ENCODE peak calls at places on chromosome 17, in four cellular contexts. I is K562, T is HepG2, Z is GM12878. F is an unnamed sample.

GRCh38 chr17:81741594-81742452 is 29.7 kb downstream of the SLC25A10 start:
- DNase-seq in I (peak; percentile 69), T (no peak), Z (no peak), F (no peak)

GRCh38 chr17:49035470-49036269 is 38.5 kb downstream of the IGF2BP1 start:
- DNase-seq in I (peak; percentile 64), T (no peak), Z (no peak), F (peak; percentile 42)

GRCh38 chr17:9120471-9120870 is 99.2 kb downstream of the NTN1 start:
- DNase-seq in I (peak; percentile 25), T (peak; percentile 8), Z (no peak), F (peak; percentile 50)

GRCh38 chr17:69030145-69030544 is 30.6 kb downstream of the ABCA9 start:
- DNase-seq in I (no peak), T (no peak), Z (no peak), F (no peak)

GRCh38 chr17:78652024-78652423 is 74.8 kb upstream of the DNAH17 start:
- DNase-seq in I (no peak), T (no peak), Z (no peak), F (no peak)

GRCh38 chr17:77323413-77324171 is 182.8 kb downstream of the SEC14L1 start:
- DNase-seq in I (peak; percentile 77), T (no peak), Z (no peak), F (peak; percentile 12)

GRCh38 chr17:77304051-77304745 is 163.4 kb downstream of the SEC14L1 start:
- DNase-seq in I (no peak), T (no peak), Z (no peak), F (no peak)

GRCh38 chr17:56540791-56541190 is 52.7 kb upstream of the NOG start:
- DNase-seq in I (no peak), T (no peak), Z (no peak), F (no peak)

GRCh38 chr17:7095642-7096041 is 15.6 kb upstream of the CLEC10A start:
- DNase-seq in I (no peak), T (no peak), Z (peak; percentile 54), F (no peak)

GRCh38 chr17:44926841-44927525 is 11.7 kb upstream of the GFAP start:
- DNase-seq in I (no peak), T (no peak), Z (no peak), F (no peak)

GRCh38 chr17:31621566-31621965 is 230.1 kb downstream of the RAB11FIP4 start:
- DNase-seq in I (no peak), T (no peak), Z (no peak), F (no peak)

GRCh38 chr17:16977932-16978331 is 6.0 kb upstream of the TNFRSF13B start:
- DNase-seq in I (no peak), T (no peak), Z (no peak), F (no peak)

GRCh38 chr17:52235416-52235960 is 77.0 kb upstream of the CA10 start:
- DNase-seq in I (no peak), T (no peak), Z (no peak), F (no peak)

GRCh38 chr17:40819528-40820125 is 2.8 kb downstream of the KRT10 start:
- DNase-seq in I (peak; percentile 15), T (peak; percentile 28), Z (no peak), F (peak; percentile 6)

GRCh38 chr17:28953444-28954118 is 2.3 kb upstream of the PHF12 start:
- DNase-seq in I (peak; percentile 50), T (peak; percentile 41), Z (no peak), F (peak; percentile 45)

GRCh38 chr17:79658811-79659207 is 48.0 kb upstream of the RBFOX3 start:
- DNase-seq in I (peak; percentile 38), T (peak; percentile 27), Z (no peak), F (peak; percentile 71)

GRCh38 chr17:48478224-48479013 is 48.4 kb upstream of the SKAP1 start:
- DNase-seq in I (peak; percentile 63), T (no peak), Z (peak; percentile 84), F (no peak)

GRCh38 chr17:77320046-77320445 is 179.3 kb downstream of the SEC14L1 start:
- DNase-seq in I (peak; percentile 42), T (no peak), Z (no peak), F (no peak)

GRCh38 chr17:35577826-35578194 is 561 bp downstream of the PEX12 start:
- DNase-seq in I (peak; percentile 22), T (no peak), Z (no peak), F (no peak)

GRCh38 chr17:73998246-73999220 is 204.9 kb upstream of the RPL38 start:
- DNase-seq in I (peak; percentile 84), T (peak; percentile 44), Z (no peak), F (peak; percentile 75)

GRCh38 chr17:17079761-17080160 is 37.5 kb downstream of the MPRIP start:
- DNase-seq in I (no peak), T (no peak), Z (no peak), F (no peak)

GRCh38 chr17:71055128-71055527 is 885.8 kb downstream of the KCNJ2 start:
- DNase-seq in I (no peak), T (no peak), Z (no peak), F (no peak)

GRCh38 chr17:6323626-6324356 is 111.1 kb downstream of the AIPL1 start:
- DNase-seq in I (peak; percentile 17), T (no peak), Z (no peak), F (no peak)

GRCh38 chr17:82553210-82553930 is 33.8 kb downstream of the FOXK2 start:
- DNase-seq in I (no peak), T (peak; percentile 79), Z (no peak), F (no peak)

GRCh38 chr17:48678141-48678971 is 44.0 kb downstream of the PRAC1 start:
- DNase-seq in I (peak; percentile 86), T (peak; percentile 48), Z (peak; percentile 9), F (peak; percentile 89)

GRCh38 chr17:48181653-48182052 is 74.1 kb downstream of the SNX11 start:
- DNase-seq in I (no peak), T (no peak), Z (no peak), F (peak; percentile 66)

GRCh38 chr17:9842057-9842758 is 16.5 kb downstream of the GLP2R start:
- DNase-seq in I (no peak), T (peak; percentile 13), Z (no peak), F (no peak)

GRCh38 chr17:51056813-51057510 is 63.7 kb downstream of the SPAG9 start:
- DNase-seq in I (peak; percentile 19), T (peak; percentile 68), Z (no peak), F (peak; percentile 34)

GRCh38 chr17:37490022-37490587 is 414 bp downstream of the DUSP14 start:
- DNase-seq in I (no peak), T (peak; percentile 52), Z (no peak), F (peak; percentile 34)

GRCh38 chr17:21286066-21286770 is 1.7 kb downstream of the MAP2K3 start:
- DNase-seq in I (no peak), T (peak; percentile 96), Z (no peak), F (peak; percentile 64)

GRCh38 chr17:50328926-50329325 is 17.0 kb upstream of the XYLT2 start:
- DNase-seq in I (no peak), T (no peak), Z (no peak), F (no peak)

GRCh38 chr17:57861000-57861736 is 11.3 kb upstream of the MRPS23 start:
- DNase-seq in I (peak; percentile 63), T (peak; percentile 94), Z (no peak), F (no peak)

DNA sequence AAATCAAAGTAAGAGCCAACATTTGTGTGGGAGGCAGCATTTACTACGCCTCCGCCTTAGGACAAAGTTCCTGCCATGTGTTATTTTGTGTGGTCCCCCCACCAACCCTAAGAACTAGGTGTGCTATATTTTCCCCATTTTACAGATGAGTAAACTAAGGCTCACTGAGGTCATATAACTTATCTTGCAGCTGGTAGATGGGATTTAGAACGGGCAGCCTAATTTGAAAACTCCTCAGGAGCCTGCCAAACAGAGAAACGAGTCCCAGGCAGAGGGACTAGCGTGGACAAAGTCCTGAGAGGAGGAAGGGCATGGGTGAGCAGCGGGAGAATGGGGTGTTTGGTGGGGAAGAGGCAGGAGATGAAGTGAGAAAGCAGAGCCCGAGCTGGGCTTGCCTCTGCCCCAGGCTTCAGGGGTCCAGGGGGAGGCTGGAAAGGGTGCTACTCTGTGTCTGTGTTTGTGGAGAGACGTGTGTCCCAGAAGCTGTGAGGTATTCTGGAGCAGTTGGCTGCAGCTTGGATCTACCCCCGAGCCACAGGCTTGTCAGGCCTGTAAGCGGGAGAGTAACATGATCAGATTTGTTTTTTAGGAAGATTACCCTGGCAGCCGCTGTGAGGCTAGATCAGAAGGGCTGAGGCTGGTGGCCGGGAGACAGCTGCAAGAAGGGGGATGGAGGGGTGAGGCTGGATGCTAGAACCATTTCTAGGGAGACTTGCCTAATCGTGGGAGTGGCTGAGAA is 5.0 kb downstream of the MLLT6 start:
- DNase-seq in I (no peak), T (no peak), Z (no peak), F (no peak)
- TF ChIP-seq SP1 in I (no peak), T (no peak), Z (no peak), F (no peak)

GRCh38 chr17:30236807-30237206 is 1.3 kb upstream of the SLC6A4 start:
- DNase-seq in I (no peak), T (peak; percentile 40), Z (no peak), F (no peak)
- TF ChIP-seq BHLHE40 in I (no peak), T (no peak), Z (no peak), F (no peak)

DNA sequence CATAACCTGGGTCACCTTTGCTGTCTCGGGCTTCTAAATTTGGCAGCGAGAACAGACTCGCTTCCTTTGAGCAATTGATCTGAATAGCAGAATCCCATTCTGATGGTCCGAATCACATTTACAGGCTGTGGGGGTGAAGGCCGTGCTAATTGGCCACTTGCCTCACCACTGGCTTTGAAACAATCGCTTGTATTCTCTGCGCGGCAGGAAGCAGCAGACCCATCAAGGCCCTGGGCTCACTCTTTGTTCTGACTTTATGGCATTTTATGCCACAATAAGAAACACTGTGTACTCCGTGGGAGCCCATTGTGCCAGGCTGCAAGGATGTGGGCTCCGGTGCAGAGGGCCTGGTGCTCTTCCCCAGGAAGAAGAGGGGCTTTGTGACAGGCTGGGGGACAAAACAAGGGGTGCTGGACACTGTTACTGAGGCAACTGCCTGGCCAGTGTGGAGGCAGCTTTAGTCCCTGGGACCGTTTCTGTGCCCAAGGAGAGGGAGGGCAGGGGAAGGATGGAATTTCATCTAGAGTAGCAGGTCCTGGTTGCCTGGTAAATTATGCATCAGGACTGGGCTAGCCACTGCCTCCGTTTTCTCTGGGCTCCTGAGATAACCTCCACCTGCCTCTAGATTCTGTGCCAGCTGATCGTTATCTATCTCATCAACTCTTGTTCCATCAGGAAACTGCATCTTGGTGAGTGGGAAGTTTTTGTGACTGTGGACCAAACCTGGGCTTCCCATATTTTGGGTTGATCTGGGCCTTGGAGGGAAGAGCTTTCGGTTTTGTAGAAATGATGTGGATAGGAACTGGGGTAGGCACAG is 78.5 kb downstream of the MRC2 start:
- DNase-seq in I (no peak), T (no peak), Z (no peak), F (no peak)
- TF ChIP-seq SP1 in I (no peak), T (no peak), Z (no peak), F (no peak)

GRCh38 chr17:4161560-4162221 is 18.7 kb downstream of the CYB5D2 start:
- DNase-seq in I (peak; percentile 25), T (no peak), Z (no peak), F (no peak)
- TF ChIP-seq BHLHE40 in I (no peak), T (no peak), Z (no peak), F (no peak)

F was measured in HEK293T.